ENCODE peak calls at places on chromosome 1, in four cellular contexts. S is T-cell, D is T-helper 1 cell, P is AML-193. A is an unnamed sample.

GRCh38 chr1:84386716-84387479 is 11.4 kb upstream of the DNASE2B start:
- DNase-seq in S (no peak), D (no peak), P (no peak), A (no peak)

GRCh38 chr1:25608488-25609178 is 8.0 kb upstream of the MAN1C1 start:
- DNase-seq in S (peak), D (peak), P (peak), A (peak)

GRCh38 chr1:20666804-20667203 is 5.6 kb upstream of the DDOST start:
- DNase-seq in S (no peak), D (no peak), P (no peak), A (no peak)

GRCh38 chr1:247373721-247374141 is 42.1 kb upstream of the ZNF496 start:
- DNase-seq in S (peak), D (peak), P (peak), A (no peak)

GRCh38 chr1:156033011-156033410 is 12.3 kb upstream of the SSR2 start:
- DNase-seq in S (no peak), D (no peak), P (no peak), A (no peak)

GRCh38 chr1:246782120-246782900 is 58.1 kb downstream of the SCCPDH start:
- DNase-seq in S (no peak), D (no peak), P (peak), A (no peak)

GRCh38 chr1:45205000-45205909 is 1.1 kb downstream of the ZSWIM5 start:
- DNase-seq in S (no peak), D (no peak), P (no peak), A (peak)

GRCh38 chr1:94929816-94930215 is 2.9 kb upstream of the CNN3 start:
- DNase-seq in S (no peak), D (no peak), P (no peak), A (no peak)

GRCh38 chr1:47224676-47225399 is 7.2 kb downstream of the TAL1 start:
- DNase-seq in S (no peak), D (no peak), P (no peak), A (no peak)

A was measured in prostate gland.